ENCODE peak calls at places on chromosomes 2 and 18, in six cellular contexts. X is HepG2, L is GM23338, Y is H1, O is GM12878, G is WTC11. K is an unnamed sample.

GRCh38 chr2:230130668-230131364 is 62.1 kb upstream of the SLC16A14 start:
- DNase-seq in Y (no peak), O (no peak), X (peak), G (no peak), L (no peak), K (peak)

GRCh38 chr2:207459990-207460757 is 69.6 kb upstream of the CREB1 start:
- DNase-seq in O (peak), Y (no peak), X (no peak), G (no peak), L (no peak), K (no peak)

GRCh38 chr2:186427970-186428369 is 58.1 kb upstream of the ZC3H15 start:
- DNase-seq in G (no peak), Y (no peak), L (no peak), X (peak), O (no peak), K (no peak)

GRCh38 chr2:85799215-85799956 is 45.6 kb downstream of the ATOH8 start:
- DNase-seq in O (no peak), L (no peak), X (peak), Y (no peak), G (no peak), K (no peak)

GRCh38 chr2:215667544-215668243 is 231.8 kb upstream of the FN1 start:
- DNase-seq in G (no peak), Y (no peak), O (no peak), L (no peak), X (no peak), K (no peak)

GRCh38 chr2:10620481-10620880 is 69.3 kb downstream of the NOL10 start:
- DNase-seq in G (no peak), X (no peak), L (no peak), Y (no peak), O (no peak), K (no peak)

GRCh38 chr2:166060191-166060590 is 67.6 kb downstream of the SCN1A start:
- DNase-seq in X (no peak), L (no peak), G (no peak), O (no peak), Y (no peak), K (no peak)

GRCh38 chr2:127014224-127014623 is 92.7 kb downstream of the BIN1 start:
- DNase-seq in L (no peak), Y (no peak), O (no peak), G (no peak), X (no peak), K (no peak)

GRCh38 chr18:36757081-36757480 is 71.7 kb downstream of the TPGS2 start:
- DNase-seq in G (no peak), X (peak), L (peak), O (no peak), Y (no peak), K (peak)

GRCh38 chr2:85888020-85888744 is 608 bp downstream of the ST3GAL5 start:
- DNase-seq in X (no peak), O (no peak), Y (no peak), L (peak), G (peak), K (no peak)

GRCh38 chr2:202406445-202406967 is 30.4 kb downstream of the BMPR2 start:
- DNase-seq in O (no peak), L (no peak), X (no peak), G (no peak), Y (no peak), K (no peak)

GRCh38 chr2:33509908-33510588 is 33.6 kb downstream of the RASGRP3 start:
- DNase-seq in G (no peak), X (no peak), Y (no peak), O (no peak), L (no peak), K (no peak)

GRCh38 chr2:71716697-71717624 is 263.6 kb downstream of the DYSF start:
- DNase-seq in O (no peak), X (peak), L (no peak), G (no peak), Y (no peak), K (peak)

GRCh38 chr2:9244985-9245544 is 38.5 kb downstream of the ASAP2 start:
- DNase-seq in X (no peak), G (peak), L (peak), O (no peak), Y (peak), K (no peak)

GRCh38 chr18:67969458-67969857 is 452.9 kb upstream of the DSEL start:
- DNase-seq in L (no peak), G (no peak), Y (no peak), X (no peak), O (no peak), K (no peak)

GRCh38 chr18:67977067-67977616 is 460.6 kb upstream of the DSEL start:
- DNase-seq in O (no peak), G (no peak), Y (no peak), X (no peak), L (no peak), K (no peak)

DNA sequence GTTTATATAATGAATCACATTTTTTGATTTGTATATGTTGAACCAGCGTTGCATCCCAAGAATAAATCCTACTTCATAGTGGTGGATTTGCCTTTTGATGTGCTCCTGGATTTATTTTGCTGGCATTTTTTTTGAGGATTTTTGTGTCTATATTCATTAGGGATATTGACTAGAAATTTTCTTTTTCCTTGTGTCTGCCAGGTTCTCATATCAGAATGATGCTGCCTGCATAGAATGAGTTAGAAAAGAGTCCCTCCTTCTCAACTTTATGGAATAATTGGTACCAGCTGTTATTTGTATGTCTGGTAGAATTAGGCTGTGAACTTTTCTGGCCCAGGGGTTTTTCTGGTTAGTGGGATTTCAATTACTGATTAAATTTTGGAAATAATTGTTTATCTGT is 457.4 kb upstream of the DSEL start:
- DNase-seq in X (no peak), Y (no peak), L (no peak), O (no peak), G (no peak), K (no peak)
- TF ChIP-seq CREB1 in X (no peak), Y (no peak), L (no peak), O (no peak), G (no peak), K (no peak)

GRCh38 chr2:197573608-197574007 is 57.7 kb downstream of the MOB4 start:
- DNase-seq in X (no peak), O (no peak), L (peak), Y (no peak), G (no peak), K (no peak)

GRCh38 chr2:197571622-197572271 is 55.9 kb downstream of the MOB4 start:
- DNase-seq in O (no peak), X (peak), Y (no peak), L (no peak), G (no peak), K (no peak)

GRCh38 chr2:197576631-197577030 is 60.8 kb downstream of the MOB4 start:
- DNase-seq in X (peak), O (no peak), G (no peak), L (no peak), Y (no peak), K (no peak)

GRCh38 chr2:197577446-197577845 is 61.6 kb downstream of the MOB4 start:
- DNase-seq in X (no peak), Y (no peak), L (no peak), O (no peak), G (no peak), K (no peak)

DNA sequence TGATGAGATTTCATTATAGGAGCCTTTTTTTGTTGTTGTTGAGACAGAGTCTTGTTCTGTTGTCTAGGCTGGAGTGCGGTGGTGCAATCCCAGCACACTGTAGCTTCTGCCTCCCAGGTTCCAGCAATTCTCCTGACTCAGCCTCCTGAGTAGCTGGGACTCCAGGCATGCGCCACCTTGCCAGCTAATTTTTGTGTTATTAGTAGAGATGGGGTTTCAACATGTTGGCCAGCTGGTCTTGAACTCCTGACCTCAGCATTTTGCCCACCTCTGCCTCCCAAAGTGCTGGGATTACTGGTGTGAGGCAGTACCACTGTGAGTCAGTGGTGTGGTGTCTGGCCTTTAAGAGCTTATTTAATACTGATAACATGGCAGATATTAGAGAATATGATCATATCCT is 60.1 kb downstream of the MOB4 start:
- DNase-seq in L (no peak), X (no peak), G (no peak), O (no peak), Y (no peak), K (no peak)
- TF ChIP-seq CREB1 in L (no peak), X (no peak), G (no peak), O (no peak), Y (no peak), K (no peak)

DNA sequence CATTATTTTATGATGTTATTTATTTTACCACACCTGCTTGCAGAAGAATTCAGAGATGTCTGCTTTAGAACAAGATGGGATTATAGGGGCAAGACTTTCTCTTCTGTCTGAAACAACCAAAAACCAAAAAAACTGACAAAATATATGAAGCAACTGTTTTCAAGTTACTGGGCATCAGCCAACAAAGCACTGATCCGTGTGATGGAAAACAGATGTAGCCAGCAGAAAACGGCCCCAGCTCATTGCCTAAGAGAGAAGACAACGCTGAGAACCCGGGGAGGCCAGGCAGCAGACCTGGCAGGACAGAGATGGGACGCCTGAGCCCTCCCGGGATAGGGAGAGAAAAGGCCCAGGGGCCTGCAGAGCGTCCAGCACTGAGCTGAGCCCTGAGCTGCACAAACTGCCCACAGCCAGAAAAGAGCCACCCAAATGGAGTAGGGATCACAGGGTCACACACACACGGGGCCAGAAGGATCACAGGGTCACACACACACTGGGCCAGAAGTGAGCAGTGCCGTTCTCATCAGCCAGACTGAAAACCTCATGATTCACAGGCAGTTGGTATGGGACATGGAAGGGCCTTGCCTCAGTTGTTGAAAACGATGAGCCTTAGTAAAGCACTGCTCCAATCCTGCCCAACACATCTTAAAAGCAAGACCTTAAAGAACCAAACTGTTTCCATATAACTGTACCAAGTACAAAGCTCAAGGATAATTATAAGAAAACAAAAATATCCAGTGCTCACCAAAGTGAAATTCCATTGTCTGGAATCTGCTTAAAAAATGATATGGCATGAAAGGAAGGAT is 12.1 kb downstream of the PXDN start:
- DNase-seq in X (no peak), O (no peak), L (no peak), G (peak), Y (no peak), K (no peak)
- TF ChIP-seq CREB1 in X (no peak), O (no peak), L (no peak), G (no peak), Y (no peak), K (no peak)

GRCh38 chr2:232871418-232871834 is 1.4 kb downstream of the SNORC start:
- DNase-seq in O (no peak), Y (no peak), G (no peak), L (no peak), X (no peak), K (no peak)

GRCh38 chr2:232871835-232872736 is 2.0 kb downstream of the SNORC start:
- DNase-seq in X (peak), Y (no peak), L (no peak), G (no peak), O (no peak), K (no peak)

GRCh38 chr2:232870002-232870765 is at the start of gene SNORC:
- DNase-seq in O (no peak), G (no peak), L (no peak), Y (no peak), X (peak), K (no peak)

GRCh38 chr2:232870766-232871371 is 805 bp downstream of the SNORC start:
- DNase-seq in L (no peak), Y (no peak), G (no peak), O (no peak), X (no peak), K (no peak)

DNA sequence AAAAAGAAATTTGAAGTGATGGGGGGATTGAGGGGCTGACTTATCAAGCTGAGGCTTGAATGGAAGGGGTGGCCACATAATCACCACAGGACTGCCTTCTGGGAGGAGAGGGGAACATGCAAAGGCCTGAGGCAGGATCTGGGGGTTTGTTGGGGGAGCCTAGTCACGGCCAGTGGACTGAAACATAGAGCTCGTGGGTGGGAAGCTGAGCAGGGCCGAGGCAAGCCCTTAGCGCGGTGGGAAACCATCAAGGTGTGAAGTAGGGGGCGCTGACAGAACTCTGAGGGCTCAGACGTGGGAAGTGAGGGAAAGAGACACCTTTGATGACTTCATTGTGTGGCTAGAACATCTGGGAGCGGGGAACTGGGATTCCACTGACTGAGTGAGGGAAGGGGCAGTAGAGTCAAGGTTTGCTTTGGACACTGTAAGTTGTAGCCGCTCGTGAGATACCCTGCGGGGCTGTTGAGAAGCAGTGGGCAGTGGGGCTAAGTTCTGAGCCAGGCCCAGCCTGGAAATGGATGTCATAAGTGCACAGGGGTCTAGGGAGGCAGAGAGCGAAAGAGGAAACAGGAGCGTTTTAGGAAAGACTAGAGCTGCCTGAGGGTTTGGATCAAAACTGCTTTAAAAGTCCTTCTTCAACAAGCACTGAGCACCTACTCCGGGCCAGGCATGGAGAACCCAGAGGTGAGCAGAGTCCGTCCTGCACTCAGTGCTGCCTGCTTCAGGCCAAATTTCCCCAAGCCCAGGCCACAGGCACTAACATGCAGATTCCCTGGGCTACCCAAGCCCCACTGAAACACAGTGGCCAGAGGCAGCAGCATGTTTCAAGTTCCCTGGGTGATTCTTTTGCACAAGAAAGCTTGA is 694 bp upstream of the SNORC start:
- DNase-seq in L (peak), G (no peak), O (no peak), X (peak), Y (no peak), K (no peak)
- TF ChIP-seq CREB1 in L (no peak), G (no peak), O (no peak), X (no peak), Y (no peak), K (no peak)

GRCh38 chr2:132416080-132416911 is at the start of gene GPR39:
- DNase-seq in L (peak), X (peak), O (no peak), Y (peak), G (peak), K (no peak)
- TF ChIP-seq CREB1 in L (no peak), X (no peak), O (no peak), Y (no peak), G (no peak), K (no peak)

DNA sequence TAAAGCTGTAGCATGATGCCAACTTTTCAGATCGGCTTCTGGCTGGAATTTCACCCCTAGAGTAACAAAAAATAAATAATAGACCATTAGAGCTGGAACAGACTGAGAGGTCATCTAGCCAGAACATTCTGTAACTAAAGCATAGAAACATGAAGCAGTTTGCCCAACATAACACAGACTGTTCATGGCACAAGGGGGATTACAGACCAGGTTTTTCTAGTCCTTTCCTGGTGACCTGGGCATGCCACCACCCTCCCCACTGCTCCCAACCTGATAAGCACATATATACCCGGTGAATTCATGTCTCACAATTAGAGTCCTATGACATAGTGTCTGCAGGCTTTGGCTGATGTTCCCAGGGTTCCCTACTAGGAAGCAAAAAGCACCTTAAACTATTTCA is 116.4 kb upstream of the PPP1CB start:
- DNase-seq in L (no peak), O (no peak), G (no peak), Y (no peak), X (no peak), K (no peak)
- TF ChIP-seq CREB1 in L (no peak), O (no peak), G (no peak), Y (no peak), X (no peak), K (no peak)

DNA sequence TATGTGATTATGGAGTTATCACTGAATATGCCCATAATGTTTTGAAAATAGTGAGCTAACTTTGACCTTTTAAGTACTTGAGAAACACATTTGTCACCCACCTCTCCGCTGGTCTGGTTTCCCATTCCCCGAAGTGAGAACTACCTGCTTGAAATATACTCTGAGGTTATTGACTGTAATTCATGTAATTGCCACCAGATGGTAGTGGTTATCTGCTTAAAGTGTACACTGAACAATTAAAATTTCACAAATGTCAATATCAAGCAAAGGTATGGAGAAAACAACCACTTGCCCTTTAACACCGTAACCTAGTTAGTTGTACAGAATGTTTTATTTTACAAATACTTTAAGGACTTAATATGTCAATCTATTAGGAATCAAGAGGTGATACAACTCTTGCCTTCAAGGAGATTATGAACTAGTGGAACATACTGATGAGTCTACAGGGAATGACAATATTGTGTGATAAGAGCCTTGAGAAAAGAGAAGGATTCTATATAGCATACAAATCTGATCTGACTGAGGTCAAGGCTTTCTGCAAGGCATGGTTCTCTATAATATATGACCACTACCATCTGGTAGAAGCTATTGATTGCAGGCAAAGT is 316.8 kb upstream of the KCNH7 start:
- DNase-seq in G (no peak), X (peak), O (peak), L (peak), Y (no peak), K (peak)
- TF ChIP-seq CREB1 in G (no peak), X (no peak), O (no peak), L (no peak), Y (no peak), K (no peak)

GRCh38 chr2:41963661-41964525 is 83.9 kb upstream of the PKDCC start:
- DNase-seq in X (peak), G (peak), Y (no peak), L (peak), O (no peak), K (no peak)
- TF ChIP-seq CREB1 in X (no peak), G (no peak), Y (no peak), L (no peak), O (no peak), K (no peak)

DNA sequence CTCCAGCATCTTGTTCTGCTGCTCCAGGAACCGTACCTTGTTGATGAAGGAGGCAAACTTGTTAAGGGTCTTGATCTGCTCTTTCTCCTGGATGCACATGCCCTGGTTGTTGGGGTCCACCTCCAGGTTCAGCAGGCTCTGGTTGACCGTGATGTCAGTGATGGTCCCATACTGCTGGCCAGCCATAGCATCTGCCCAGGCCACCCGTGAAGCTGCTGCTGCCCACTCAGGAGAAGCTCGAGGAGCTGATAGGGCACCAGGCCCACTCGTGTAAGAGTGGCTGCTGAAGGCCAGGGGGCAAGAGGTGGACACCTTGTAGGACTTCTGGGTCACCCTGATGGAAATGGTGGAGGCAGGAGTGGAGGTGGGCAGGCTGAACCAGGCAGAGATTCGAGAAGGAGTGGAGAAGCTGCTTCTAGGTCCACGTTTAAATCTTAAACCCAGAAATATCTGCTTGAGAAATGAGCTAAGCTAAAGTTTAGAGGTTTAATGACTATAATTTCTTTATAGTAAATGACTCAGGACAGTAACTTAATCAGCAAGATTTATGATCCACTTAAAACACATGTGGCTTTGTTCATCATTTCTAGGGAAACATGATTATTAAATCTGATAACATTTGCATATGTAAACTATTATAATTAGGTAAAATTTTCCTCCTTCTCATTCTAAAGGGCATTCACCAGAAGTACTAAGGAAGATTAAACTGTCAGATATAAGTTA is 358.7 kb upstream of the SETBP1 start:
- DNase-seq in G (no peak), Y (no peak), X (no peak), L (no peak), O (no peak), K (no peak)
- TF ChIP-seq CREB1 in G (no peak), Y (no peak), X (no peak), L (no peak), O (no peak), K (no peak)

K was measured in K562.